ENCODE peak calls at places on chromosomes 7 and 10, in four cellular contexts. One of them, this sample, is unnamed.

GRCh38 chr10:24897326-24897926 is 55.0 kb downstream of the PRTFDC1 start:
- DNase-seq in transverse colon: no peak
- DNase-seq in activated effector memory CD4-positive, alpha-beta T cell treated with Interleukin-2 at 50 U/mL for 16 hours: no peak
- DNase-seq in activated CD8-positive, alpha-beta memory T cell treated with anti-CD3 and anti-CD28 coated beads for 48 hours: no peak
- DNase-seq in this sample: no peak

GRCh38 chr10:100208271-100208670 is 21.1 kb downstream of the CHUK start:
- DNase-seq in activated CD8-positive, alpha-beta memory T cell treated with anti-CD3 and anti-CD28 coated beads for 48 hours: no peak
- DNase-seq in transverse colon: no peak
- DNase-seq in activated effector memory CD4-positive, alpha-beta T cell treated with Interleukin-2 at 50 U/mL for 16 hours: no peak
- DNase-seq in this sample: no peak

GRCh38 chr7:44159824-44160630 is 18.9 kb upstream of the MYL7 start:
- DNase-seq in activated CD8-positive, alpha-beta memory T cell treated with anti-CD3 and anti-CD28 coated beads for 48 hours: no peak
- DNase-seq in activated effector memory CD4-positive, alpha-beta T cell treated with Interleukin-2 at 50 U/mL for 16 hours: no peak
- DNase-seq in transverse colon: no peak
- DNase-seq in this sample: no peak

GRCh38 chr7:30987178-30987577 is 23.4 kb downstream of the GHRHR start:
- DNase-seq in activated CD8-positive, alpha-beta memory T cell treated with anti-CD3 and anti-CD28 coated beads for 48 hours: no peak
- DNase-seq in activated effector memory CD4-positive, alpha-beta T cell treated with Interleukin-2 at 50 U/mL for 16 hours: no peak
- DNase-seq in transverse colon: no peak
- DNase-seq in this sample: no peak

GRCh38 chr10:49113741-49114141 is 1.6 kb downstream of the VSTM4 start:
- DNase-seq in transverse colon: no peak
- DNase-seq in activated CD8-positive, alpha-beta memory T cell treated with anti-CD3 and anti-CD28 coated beads for 48 hours: no peak
- DNase-seq in activated effector memory CD4-positive, alpha-beta T cell treated with Interleukin-2 at 50 U/mL for 16 hours: no peak
- DNase-seq in this sample: no peak

GRCh38 chr10:53997953-53998352 is 803.1 kb downstream of the PCDH15 start:
- DNase-seq in activated CD8-positive, alpha-beta memory T cell treated with anti-CD3 and anti-CD28 coated beads for 48 hours: no peak
- DNase-seq in transverse colon: no peak
- DNase-seq in activated effector memory CD4-positive, alpha-beta T cell treated with Interleukin-2 at 50 U/mL for 16 hours: no peak
- DNase-seq in this sample: no peak

GRCh38 chr10:50439187-50439586 is 184.6 kb downstream of the SGMS1 start:
- DNase-seq in activated CD8-positive, alpha-beta memory T cell treated with anti-CD3 and anti-CD28 coated beads for 48 hours: no peak
- DNase-seq in activated effector memory CD4-positive, alpha-beta T cell treated with Interleukin-2 at 50 U/mL for 16 hours: no peak
- DNase-seq in transverse colon: no peak
- DNase-seq in this sample: no peak

GRCh38 chr10:113199459-113199858 is 249.4 kb downstream of the TCF7L2 start:
- DNase-seq in transverse colon: no peak
- DNase-seq in activated effector memory CD4-positive, alpha-beta T cell treated with Interleukin-2 at 50 U/mL for 16 hours: no peak
- DNase-seq in activated CD8-positive, alpha-beta memory T cell treated with anti-CD3 and anti-CD28 coated beads for 48 hours: no peak
- DNase-seq in this sample: no peak

GRCh38 chr10:61904711-61905445 is 3.4 kb downstream of the ARID5B start:
- DNase-seq in activated effector memory CD4-positive, alpha-beta T cell treated with Interleukin-2 at 50 U/mL for 16 hours: no peak
- DNase-seq in activated CD8-positive, alpha-beta memory T cell treated with anti-CD3 and anti-CD28 coated beads for 48 hours: no peak
- DNase-seq in transverse colon: peak
- DNase-seq in this sample: peak